ENCODE peak calls at places on chromosomes 5 and 9, in four cellular contexts. K is memory B cell, C is NCI-H2171, R is cardiac muscle cell. A is an unnamed sample.

GRCh38 chr9:76818271-76818670 is 54.0 kb downstream of the PCA3 start:
- DNase-seq in K (no peak), C (no peak), R (no peak), A (peak; percentile 93)

GRCh38 chr9:79020266-79020665 is 551.5 kb upstream of the TLE4 start:
- DNase-seq in K (no peak), C (peak; percentile 78), R (no peak), A (no peak)

GRCh38 chr5:100872409-100873190 is 30.5 kb downstream of the ST8SIA4 start:
- DNase-seq in K (no peak), C (no peak), R (no peak), A (no peak)

GRCh38 chr9:134706522-134706921 is 64.9 kb downstream of the COL5A1 start:
- DNase-seq in K (no peak), C (no peak), R (no peak), A (no peak)

GRCh38 chr9:92950359-92950955 is 3.1 kb downstream of the FGD3 start:
- DNase-seq in K (no peak), C (no peak), R (no peak), A (no peak)

GRCh38 chr9:127595606-127596005 is 16.5 kb upstream of the STXBP1 start:
- DNase-seq in K (no peak), C (no peak), R (no peak), A (no peak)

GRCh38 chr5:92629000-92629399 is 952.0 kb downstream of the NR2F1-AS1 start:
- DNase-seq in K (no peak), C (no peak), R (no peak), A (no peak)

GRCh38 chr5:87650284-87650683 is 237.6 kb upstream of the CCNH start:
- DNase-seq in K (no peak), C (no peak), R (no peak), A (no peak)

GRCh38 chr9:38160613-38161215 is 91.7 kb upstream of the SHB start:
- DNase-seq in K (peak; percentile 31), C (no peak), R (peak; percentile 81), A (peak; percentile 15)

GRCh38 chr5:143244000-143244736 is 159.3 kb downstream of the NR3C1 start:
- DNase-seq in K (no peak), C (no peak), R (no peak), A (peak; percentile 93)

GRCh38 chr5:142492781-142493281 is 168.0 kb upstream of the SPRY4 start:
- DNase-seq in K (no peak), C (no peak), R (no peak), A (no peak)

GRCh38 chr9:112125961-112126388 is 49.1 kb downstream of the SUSD1 start:
- DNase-seq in K (no peak), C (no peak), R (no peak), A (no peak)

GRCh38 chr5:82355921-82356454 is 77.8 kb upstream of the RPS23 start:
- DNase-seq in K (no peak), C (no peak), R (no peak), A (no peak)

GRCh38 chr5:154044585-154044984 is 5.8 kb downstream of the MFAP3 start:
- DNase-seq in K (no peak), C (no peak), R (no peak), A (no peak)

GRCh38 chr5:130992095-130992494 is 173.0 kb downstream of the HINT1 start:
- DNase-seq in K (no peak), C (no peak), R (no peak), A (peak; percentile 24)

GRCh38 chr5:15234366-15234765 is 265.6 kb upstream of the FBXL7 start:
- DNase-seq in K (no peak), C (no peak), R (no peak), A (no peak)

GRCh38 chr5:171520300-171521170 is 101.1 kb downstream of the FGF18 start:
- DNase-seq in K (no peak), C (no peak), R (peak; percentile 51), A (no peak)